ENCODE peak calls at places on chromosomes 16 and 17, in five cellular contexts. U is psoas muscle, A is right cardiac atrium, T is K562, P is IMR-90. X is an unnamed sample.

GRCh38 chr16:2033057-2033911 is 6.6 kb downstream of the NHERF2 start:
- DNase-seq in A (peak; percentile 85), T (peak; percentile 64), P (peak; percentile 54), U (peak; percentile 61), X (no peak)

GRCh38 chr16:31008154-31008950 is 2.1 kb downstream of the STX1B start:
- DNase-seq in A (no peak), U (no peak), P (peak; percentile 91), T (no peak), X (no peak)

GRCh38 chr16:62038225-62038624 is 2.0 kb upstream of the CDH8 start:
- DNase-seq in P (no peak), A (no peak), U (no peak), T (no peak), X (no peak)

GRCh38 chr17:7167832-7168231 is 11.3 kb downstream of the ASGR1 start:
- DNase-seq in T (no peak), A (no peak), U (no peak), P (no peak), X (no peak)

GRCh38 chr17:75720656-75721462 is at the start of gene ITGB4:
- DNase-seq in P (no peak), U (no peak), T (peak; percentile 94), A (peak; percentile 54), X (peak; percentile 77)

GRCh38 chr17:16346721-16347271 is 6.5 kb downstream of the CENPV start:
- DNase-seq in U (no peak), P (no peak), A (no peak), T (no peak), X (no peak)

GRCh38 chr17:70107441-70107840 is 32.4 kb downstream of the KCNJ16 start:
- DNase-seq in T (no peak), A (no peak), U (no peak), P (no peak), X (no peak)

GRCh38 chr17:44086364-44087311 is 16.1 kb downstream of the G6PC3 start:
- DNase-seq in T (peak; percentile 95), U (peak; percentile 61), A (no peak), P (peak; percentile 98), X (peak; percentile 57)

GRCh38 chr16:12395266-12395665 is 408.4 kb downstream of the CPPED1 start:
- DNase-seq in T (no peak), U (no peak), P (peak; percentile 59), A (no peak), X (no peak)

GRCh38 chr17:76138234-76138895 is 2.7 kb downstream of the FOXJ1 start:
- DNase-seq in A (no peak), P (no peak), U (no peak), T (no peak), X (no peak)

GRCh38 chr17:4340914-4341615 is 25.4 kb downstream of the UBE2G1 start:
- DNase-seq in T (no peak), P (peak; percentile 55), U (no peak), A (no peak), X (no peak)

GRCh38 chr16:72609933-72610332 is 438.0 kb upstream of the PMFBP1 start:
- DNase-seq in A (no peak), U (no peak), T (no peak), P (no peak), X (no peak)

GRCh38 chr17:32116937-32117336 is 25.4 kb upstream of the RHOT1 start:
- DNase-seq in P (no peak), A (no peak), U (no peak), T (no peak), X (no peak)

GRCh38 chr16:50154369-50154947 is 1.4 kb downstream of the TENT4B start:
- DNase-seq in U (no peak), P (no peak), T (peak; percentile 40), A (no peak), X (no peak)

GRCh38 chr16:55367301-55367745 is 43.3 kb downstream of the IRX6 start:
- DNase-seq in A (no peak), P (no peak), U (no peak), T (no peak), X (no peak)

GRCh38 chr17:66441012-66441703 is 138.7 kb downstream of the PRKCA start:
- DNase-seq in T (no peak), P (no peak), A (no peak), U (no peak), X (no peak)

GRCh38 chr17:51391992-51392654 is 131.8 kb downstream of the UTP18 start:
- DNase-seq in U (no peak), T (no peak), A (no peak), P (no peak), X (no peak)

GRCh38 chr16:12538667-12539081 is 265.0 kb downstream of the CPPED1 start:
- DNase-seq in U (no peak), A (no peak), P (no peak), T (no peak), X (no peak)

GRCh38 chr17:65365209-65365608 is 196.2 kb downstream of the AXIN2 start:
- DNase-seq in A (no peak), P (no peak), U (no peak), T (no peak), X (no peak)

GRCh38 chr17:42422958-42423712 is at the start of gene CAVIN1:
- DNase-seq in T (peak; percentile 99), A (peak; percentile 99), U (peak; percentile 100), P (peak; percentile 98), X (peak; percentile 96)

GRCh38 chr17:41650794-41651624 is 26.6 kb upstream of the KRT17 start:
- DNase-seq in U (no peak), A (no peak), P (no peak), T (no peak), X (peak; percentile 51)

GRCh38 chr17:67378444-67379250 is 1.6 kb downstream of the PITPNC1 start:
- DNase-seq in U (peak; percentile 83), A (peak; percentile 84), P (peak; percentile 82), T (peak; percentile 77), X (peak; percentile 92)

GRCh38 chr16:20611350-20611902 is 35.3 kb upstream of the ACSM2B start:
- DNase-seq in A (peak; percentile 47), T (no peak), P (no peak), U (peak; percentile 39), X (peak; percentile 63)

GRCh38 chr16:84806890-84807258 is 12.9 kb upstream of the CRISPLD2 start:
- DNase-seq in T (no peak), U (no peak), A (no peak), P (no peak), X (no peak)

GRCh38 chr17:74457146-74457819 is 9.2 kb upstream of the CD300A start:
- DNase-seq in U (peak; percentile 83), P (peak; percentile 30), A (peak; percentile 82), T (peak; percentile 69), X (peak; percentile 78)

GRCh38 chr16:88743693-88744519 is 37.6 kb downstream of the CTU2 start:
- DNase-seq in U (peak; percentile 84), A (peak; percentile 84), P (peak; percentile 55), T (peak; percentile 89), X (peak; percentile 96)

GRCh38 chr17:43774304-43775250 is 4.2 kb downstream of the DUSP3 start:
- DNase-seq in A (no peak), U (no peak), T (no peak), P (no peak), X (no peak)

GRCh38 chr17:71398706-71399620 is 721.9 kb upstream of the SOX9 start:
- DNase-seq in A (no peak), T (no peak), P (no peak), U (no peak), X (no peak)

GRCh38 chr16:8571061-8571596 is 19.2 kb downstream of the TMEM114 start:
- DNase-seq in A (no peak), P (peak; percentile 41), T (no peak), U (no peak), X (no peak)

GRCh38 chr17:45130640-45131293 is 1.5 kb downstream of the PLCD3 start:
- DNase-seq in A (no peak), T (no peak), U (no peak), P (no peak), X (no peak)
- H3K4me3 ChIP-seq in A (no peak overlapping the region), T (no peak overlapping the region), U (peak overlapping the region; percentile 88), P (no peak overlapping the region), X (no peak overlapping the region)

DNA sequence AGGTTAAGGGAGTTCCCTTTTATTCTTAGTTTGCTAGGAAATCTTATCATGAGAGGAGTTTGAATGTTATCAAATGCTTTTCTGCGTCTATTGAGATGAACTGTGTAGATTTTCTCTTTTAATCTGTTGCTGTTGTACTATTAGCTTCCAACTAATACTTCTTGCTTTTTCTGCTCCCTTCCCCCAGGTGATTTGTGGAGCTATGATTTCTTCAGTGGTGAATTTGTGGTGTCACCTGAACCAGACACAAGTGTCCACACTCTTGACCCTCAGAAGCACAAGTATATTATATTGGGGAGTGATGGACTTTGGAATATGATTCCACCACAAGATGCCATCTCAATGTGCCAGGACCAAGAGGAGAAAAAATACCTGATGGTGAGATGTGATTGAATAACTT is 29.9 kb upstream of the BCAS3 start:
- DNase-seq in T (no peak), P (no peak), A (no peak), U (no peak), X (no peak)
- H3K27ac ChIP-seq in T (no peak overlapping the region), P (no peak overlapping the region), A (no peak overlapping the region), U (no peak overlapping the region), X (no peak overlapping the region)

GRCh38 chr17:39627717-39628516 is 1.2 kb downstream of the PPP1R1B start:
- DNase-seq in U (no peak), T (no peak), A (no peak), P (no peak), X (no peak)
- H3K4me3 ChIP-seq in U (no peak overlapping the region), T (no peak overlapping the region), A (peak overlapping the region; percentile 33), P (no peak overlapping the region), X (peak overlapping the region; percentile 33)

GRCh38 chr17:20216853-20217252 is 207.7 kb downstream of the SPECC1 start:
- DNase-seq in U (no peak), P (no peak), A (no peak), T (no peak), X (no peak)
- H3K27ac ChIP-seq in U (no peak overlapping the region), P (no peak overlapping the region), A (no peak overlapping the region), T (no peak overlapping the region), X (no peak overlapping the region)